ENCODE peak calls at places on chromosome 16, in seven cellular contexts. F is right lobe of liver, Q is IMR-90, K is ovary, H is WERI-Rb-1, O is psoas muscle, Z is AG10803. N is an unnamed sample.

GRCh38 chr16:78122774-78123315 is 23.4 kb downstream of the WWOX start:
- DNase-seq in F (no peak), Q (peak), K (no peak), H (peak), O (peak), Z (peak), N (no peak)

GRCh38 chr16:73405851-73406250 is 357.9 kb upstream of the ZFHX3 start:
- DNase-seq in F (no peak), Q (no peak), K (no peak), H (no peak), O (no peak), Z (peak), N (no peak)

GRCh38 chr16:77408607-77409006 is 26.2 kb downstream of the ADAMTS18 start:
- DNase-seq in F (no peak), Q (no peak), K (no peak), H (no peak), O (no peak), Z (no peak), N (no peak)

GRCh38 chr16:23691483-23692189 is 12.9 kb downstream of the PLK1 start:
- DNase-seq in F (no peak), Q (no peak), K (no peak), H (no peak), O (no peak), Z (peak), N (no peak)

GRCh38 chr16:56609463-56609921 is 1.1 kb downstream of the MT2A start:
- DNase-seq in F (peak), Q (peak), K (peak), H (no peak), O (peak), Z (peak), N (peak)

GRCh38 chr16:9499921-9500593 is 408.6 kb downstream of the HAPSTR1 start:
- DNase-seq in F (no peak), Q (no peak), K (no peak), H (peak), O (no peak), Z (no peak), N (no peak)

GRCh38 chr16:3580686-3581085 is 3.5 kb upstream of the NLRC3 start:
- DNase-seq in F (peak), Q (peak), K (no peak), H (no peak), O (no peak), Z (peak), N (peak)

GRCh38 chr16:57711-58110 is 4.1 kb downstream of the SNRNP25 start:
- DNase-seq in F (no peak), Q (peak), K (no peak), H (no peak), O (peak), Z (no peak), N (no peak)

GRCh38 chr16:22077700-22078313 is 14.5 kb upstream of the VWA3A start:
- DNase-seq in F (peak), Q (peak), K (peak), H (peak), O (peak), Z (peak), N (no peak)

GRCh38 chr16:9047689-9048301 is 43.6 kb upstream of the HAPSTR1 start:
- DNase-seq in F (peak), Q (peak), K (peak), H (peak), O (peak), Z (peak), N (peak)

GRCh38 chr16:69179255-69180010 is 7.5 kb upstream of the SNTB2 start:
- DNase-seq in F (peak), Q (peak), K (peak), H (no peak), O (peak), Z (peak), N (peak)

GRCh38 chr16:54097774-54098173 is 188.8 kb downstream of the IRX3 start:
- DNase-seq in F (no peak), Q (no peak), K (no peak), H (no peak), O (no peak), Z (no peak), N (no peak)

GRCh38 chr16:25023541-25023940 is 8.4 kb upstream of the ARHGAP17 start:
- DNase-seq in F (no peak), Q (no peak), K (no peak), H (no peak), O (no peak), Z (no peak), N (no peak)

GRCh38 chr16:57539072-57539796 is 2.9 kb upstream of the CCDC102A start:
- DNase-seq in F (peak), Q (no peak), K (no peak), H (no peak), O (no peak), Z (no peak), N (no peak)

GRCh38 chr16:31273676-31274075 is 13.9 kb downstream of the ITGAM start:
- DNase-seq in F (no peak), Q (no peak), K (no peak), H (no peak), O (no peak), Z (peak), N (no peak)

GRCh38 chr16:53726625-53727024 is 22.7 kb downstream of the FTO start:
- DNase-seq in F (no peak), Q (peak), K (no peak), H (no peak), O (no peak), Z (no peak), N (no peak)

GRCh38 chr16:86806838-86807351 is 228.5 kb downstream of the FOXL1 start:
- DNase-seq in F (no peak), Q (peak), K (no peak), H (no peak), O (no peak), Z (no peak), N (no peak)

GRCh38 chr16:64656471-64656870 is 465.4 kb downstream of the CDH11 start:
- DNase-seq in F (no peak), Q (no peak), K (no peak), H (no peak), O (no peak), Z (no peak), N (no peak)

GRCh38 chr16:3009568-3010390 is 2.9 kb upstream of the CLDN9 start:
- DNase-seq in F (no peak), Q (peak), K (no peak), H (no peak), O (no peak), Z (no peak), N (no peak)

GRCh38 chr16:14502256-14502875 is 127.7 kb downstream of the PARN start:
- DNase-seq in F (no peak), Q (no peak), K (no peak), H (no peak), O (no peak), Z (no peak), N (no peak)

GRCh38 chr16:68737730-68738590 is 868 bp downstream of the CDH1 start:
- DNase-seq in F (peak), Q (no peak), K (peak), H (no peak), O (no peak), Z (no peak), N (no peak)

GRCh38 chr16:20901068-20901440 is 483 bp downstream of the LYRM1 start:
- DNase-seq in F (no peak), Q (no peak), K (no peak), H (no peak), O (no peak), Z (no peak), N (no peak)

GRCh38 chr16:46885960-46886763 is 2.0 kb downstream of the GPT2 start:
- DNase-seq in F (peak), Q (peak), K (no peak), H (no peak), O (peak), Z (no peak), N (peak)

GRCh38 chr16:80113876-80114574 is 426.8 kb upstream of the DYNLRB2 start:
- DNase-seq in F (no peak), Q (no peak), K (peak), H (no peak), O (no peak), Z (peak), N (no peak)

GRCh38 chr16:8634991-8635736 is 13.7 kb downstream of the METTL22 start:
- DNase-seq in F (no peak), Q (peak), K (no peak), H (peak), O (no peak), Z (peak), N (no peak)

GRCh38 chr16:85222151-85222863 is 110.0 kb upstream of the CIBAR2 start:
- DNase-seq in F (no peak), Q (no peak), K (no peak), H (peak), O (no peak), Z (no peak), N (no peak)
- H3K4me3 ChIP-seq in F (no peak), Q (no peak), K (no peak), H (peak), O (no peak), Z (no peak), N (no peak)

DNA sequence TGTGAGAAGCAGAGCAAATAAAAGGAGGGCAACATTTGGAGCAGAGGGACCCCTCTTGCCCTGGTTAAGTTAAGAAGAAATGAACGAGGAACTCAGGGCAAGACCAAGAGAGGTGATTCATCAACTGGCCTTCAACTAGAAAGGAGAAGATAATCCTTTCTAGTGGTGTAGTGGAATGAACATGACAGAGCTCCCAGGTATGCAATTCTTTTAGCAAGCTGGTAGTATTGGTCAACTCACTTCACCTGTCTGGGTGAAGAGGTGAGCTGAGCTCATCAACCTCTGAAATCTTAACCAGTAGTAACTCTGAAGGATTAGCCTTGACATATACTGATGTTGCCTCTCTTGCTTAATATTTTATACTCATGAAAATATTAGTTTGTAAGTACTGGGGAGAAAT is 1024.7 kb upstream of the GOT2 start:
- DNase-seq in F (no peak), Q (no peak), K (no peak), H (no peak), O (no peak), Z (no peak), N (no peak)
- H3K4me3 ChIP-seq in F (no peak), Q (no peak), K (no peak), H (no peak), O (no peak), Z (no peak), N (no peak)

GRCh38 chr16:66560107-66560506 is 6.1 kb upstream of the CMTM1 start:
- DNase-seq in F (no peak), Q (no peak), K (no peak), H (no peak), O (no peak), Z (no peak), N (no peak)

GRCh38 chr16:66561381-66562080 is 4.7 kb upstream of the CMTM1 start:
- DNase-seq in F (no peak), Q (no peak), K (no peak), H (no peak), O (no peak), Z (no peak), N (no peak)

GRCh38 chr16:66563574-66564334 is 2.5 kb upstream of the CMTM1 start:
- DNase-seq in F (no peak), Q (no peak), K (no peak), H (no peak), O (no peak), Z (no peak), N (no peak)

GRCh38 chr16:66562986-66563385 is 3.3 kb upstream of the CMTM1 start:
- DNase-seq in F (no peak), Q (no peak), K (no peak), H (no peak), O (no peak), Z (no peak), N (no peak)

DNA sequence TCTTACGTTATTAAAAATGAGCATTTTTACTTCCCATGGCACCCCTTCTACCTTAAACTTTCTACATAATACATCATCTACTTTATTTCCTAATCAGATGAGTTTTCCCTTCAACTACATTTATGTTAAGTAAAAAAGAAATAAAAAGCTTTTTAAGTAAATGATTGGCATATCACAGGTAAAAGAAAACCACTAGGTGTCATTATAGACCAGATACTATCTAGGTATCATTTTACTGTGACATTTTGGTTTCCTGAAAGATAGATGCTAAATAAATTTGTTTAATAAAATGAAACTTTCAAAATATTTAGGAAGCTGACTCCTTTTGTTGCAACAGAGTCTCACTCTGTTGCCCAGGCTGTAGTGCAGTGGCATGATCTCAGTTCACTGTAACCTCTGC is 3.8 kb upstream of the CMTM1 start:
- DNase-seq in F (no peak), Q (no peak), K (no peak), H (no peak), O (no peak), Z (no peak), N (no peak)
- H3K4me3 ChIP-seq in F (no peak), Q (no peak), K (no peak), H (no peak), O (no peak), Z (no peak), N (no peak)

GRCh38 chr16:1154291-1154886 is 1.5 kb downstream of the CACNA1H start:
- DNase-seq in F (no peak), Q (no peak), K (peak), H (no peak), O (no peak), Z (no peak), N (no peak)

GRCh38 chr16:1155353-1156110 is 2.6 kb downstream of the CACNA1H start:
- DNase-seq in F (no peak), Q (no peak), K (peak), H (no peak), O (no peak), Z (no peak), N (no peak)

GRCh38 chr16:1153480-1154160 is 714 bp downstream of the CACNA1H start:
- DNase-seq in F (no peak), Q (no peak), K (no peak), H (no peak), O (no peak), Z (no peak), N (no peak)

GRCh38 chr16:1156111-1156982 is 3.4 kb downstream of the CACNA1H start:
- DNase-seq in F (no peak), Q (no peak), K (peak), H (peak), O (no peak), Z (no peak), N (no peak)

DNA sequence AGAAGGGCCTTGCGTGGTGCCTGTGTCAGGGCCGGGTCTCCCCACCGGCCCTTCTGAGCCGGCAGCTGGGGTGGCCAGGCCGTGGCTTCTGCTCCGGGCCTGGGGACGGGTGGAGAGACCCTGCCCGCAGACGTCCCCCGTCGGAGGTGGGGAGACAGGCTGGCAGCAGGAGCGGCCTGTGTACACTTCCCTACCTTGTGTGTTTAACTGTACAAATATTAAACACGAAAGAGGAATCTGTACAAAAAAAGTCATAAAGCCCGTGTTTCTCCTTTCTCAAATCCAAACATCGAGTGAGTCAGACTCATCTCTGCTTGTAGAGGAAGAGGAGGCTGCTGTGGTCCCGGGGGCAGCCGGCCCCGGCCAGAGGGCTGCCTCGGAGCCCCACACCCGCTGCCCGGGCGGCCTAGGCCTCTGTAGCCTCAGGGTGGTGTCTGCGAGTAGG is 2.0 kb downstream of the CACNA1H start:
- DNase-seq in F (no peak), Q (peak), K (no peak), H (no peak), O (no peak), Z (no peak), N (no peak)
- H3K4me3 ChIP-seq in F (no peak), Q (no peak), K (peak), H (peak), O (peak), Z (no peak), N (peak)

GRCh38 chr16:89256651-89257254 is 39.2 kb downstream of the ZNF778 start:
- DNase-seq in F (peak), Q (peak), K (peak), H (no peak), O (peak), Z (peak), N (no peak)

GRCh38 chr16:89253548-89254287 is 36.2 kb downstream of the ZNF778 start:
- DNase-seq in F (no peak), Q (no peak), K (no peak), H (no peak), O (no peak), Z (no peak), N (no peak)

GRCh38 chr16:89257281-89257731 is 39.8 kb downstream of the ZNF778 start:
- DNase-seq in F (peak), Q (no peak), K (no peak), H (no peak), O (no peak), Z (no peak), N (no peak)

GRCh38 chr16:89261691-89262563 is 44.4 kb downstream of the ZNF778 start:
- DNase-seq in F (peak), Q (peak), K (no peak), H (no peak), O (no peak), Z (peak), N (no peak)

DNA sequence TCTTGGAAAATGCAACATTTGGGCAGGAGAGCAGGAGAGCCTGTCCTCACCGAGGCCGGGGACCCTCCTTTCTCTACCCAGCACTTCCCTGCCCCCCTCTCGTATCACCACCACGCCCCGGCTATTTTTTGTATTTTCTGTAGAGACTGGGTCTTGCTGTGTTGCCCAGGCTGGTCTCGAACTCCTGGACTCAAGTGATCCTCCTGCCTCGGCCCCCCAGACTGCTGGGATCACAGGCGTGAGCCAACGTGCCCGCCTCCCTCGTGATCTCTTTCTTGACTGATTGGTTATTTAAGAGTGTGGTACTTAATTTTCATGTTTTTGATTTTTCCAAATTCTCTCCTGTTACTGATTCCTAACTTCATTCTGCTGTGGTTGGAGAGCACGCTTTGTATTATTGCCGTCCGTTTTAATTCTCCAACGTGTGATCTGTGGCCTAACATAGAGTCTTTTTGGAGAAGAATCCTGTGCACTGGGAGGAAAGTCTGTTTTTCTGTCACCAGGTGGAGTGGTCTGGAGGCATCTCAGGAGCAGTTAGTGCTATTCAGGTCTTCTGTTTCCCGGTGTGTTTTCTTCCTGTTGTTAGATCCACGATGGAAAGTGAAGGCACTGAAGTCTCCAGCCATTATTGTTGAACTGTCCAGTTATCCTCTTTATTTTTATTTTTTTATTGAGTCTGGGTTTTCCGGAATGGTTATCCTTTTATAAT is 40.4 kb downstream of the ZNF778 start:
- DNase-seq in F (no peak), Q (no peak), K (no peak), H (no peak), O (no peak), Z (no peak), N (no peak)
- H3K4me3 ChIP-seq in F (peak), Q (peak), K (peak), H (no peak), O (peak), Z (peak), N (peak)

N was measured in skeletal muscle cell.